ENCODE peak calls at places on chromosome 15, in seven cellular contexts. One of them, this sample, is unnamed.

GRCh38 chr15:45715528-45715927 is 80.7 kb downstream of the SQOR start:
- DNase-seq in GM23338: peak
- DNase-seq in heart right ventricle: no peak
- DNase-seq in AG09309: no peak
- DNase-seq in effector memory CD4-positive, alpha-beta T cell: no peak
- DNase-seq in fibroblast of lung: no peak
- DNase-seq in choroid plexus epithelial cell: peak
- DNase-seq in this sample: peak

GRCh38 chr15:96330450-96331140 is at the start of gene NR2F2:
- DNase-seq in GM23338: peak
- DNase-seq in heart right ventricle: peak
- DNase-seq in AG09309: peak
- DNase-seq in effector memory CD4-positive, alpha-beta T cell: no peak
- DNase-seq in fibroblast of lung: peak
- DNase-seq in choroid plexus epithelial cell: peak
- DNase-seq in this sample: peak

GRCh38 chr15:92921215-92922131 is 21.3 kb downstream of the CHD2 start:
- DNase-seq in GM23338: no peak
- DNase-seq in heart right ventricle: no peak
- DNase-seq in AG09309: no peak
- DNase-seq in effector memory CD4-positive, alpha-beta T cell: no peak
- DNase-seq in fibroblast of lung: peak
- DNase-seq in choroid plexus epithelial cell: peak
- DNase-seq in this sample: no peak

GRCh38 chr15:44710236-44711088 is 661 bp downstream of the PATL2 start:
- DNase-seq in GM23338: peak
- DNase-seq in heart right ventricle: peak
- DNase-seq in AG09309: no peak
- DNase-seq in effector memory CD4-positive, alpha-beta T cell: no peak
- DNase-seq in fibroblast of lung: peak
- DNase-seq in choroid plexus epithelial cell: peak
- DNase-seq in this sample: peak

GRCh38 chr15:38690737-38691332 is 126.2 kb upstream of the RASGRP1 start:
- DNase-seq in GM23338: peak
- DNase-seq in heart right ventricle: peak
- DNase-seq in AG09309: no peak
- DNase-seq in effector memory CD4-positive, alpha-beta T cell: peak
- DNase-seq in fibroblast of lung: peak
- DNase-seq in choroid plexus epithelial cell: peak
- DNase-seq in this sample: peak

GRCh38 chr15:76753131-76753530 is 152.0 kb downstream of the SCAPER start:
- DNase-seq in GM23338: no peak
- DNase-seq in heart right ventricle: no peak
- DNase-seq in AG09309: no peak
- DNase-seq in effector memory CD4-positive, alpha-beta T cell: no peak
- DNase-seq in fibroblast of lung: no peak
- DNase-seq in choroid plexus epithelial cell: no peak
- DNase-seq in this sample: no peak

GRCh38 chr15:43517354-43518072 is at the start of gene MAP1A:
- DNase-seq in GM23338: peak
- DNase-seq in heart right ventricle: peak
- DNase-seq in AG09309: no peak
- DNase-seq in effector memory CD4-positive, alpha-beta T cell: no peak
- DNase-seq in fibroblast of lung: peak
- DNase-seq in choroid plexus epithelial cell: peak
- DNase-seq in this sample: peak

GRCh38 chr15:68441045-68441743 is 9.2 kb upstream of the ITGA11 start:
- DNase-seq in GM23338: no peak
- DNase-seq in heart right ventricle: no peak
- DNase-seq in AG09309: peak
- DNase-seq in effector memory CD4-positive, alpha-beta T cell: no peak
- DNase-seq in fibroblast of lung: peak
- DNase-seq in choroid plexus epithelial cell: no peak
- DNase-seq in this sample: no peak

GRCh38 chr15:63528138-63528659 is 23.8 kb downstream of the USP3 start:
- DNase-seq in GM23338: no peak
- DNase-seq in heart right ventricle: no peak
- DNase-seq in AG09309: no peak
- DNase-seq in effector memory CD4-positive, alpha-beta T cell: no peak
- DNase-seq in fibroblast of lung: peak
- DNase-seq in choroid plexus epithelial cell: no peak
- DNase-seq in this sample: no peak

GRCh38 chr15:31503256-31503655 is 176.6 kb downstream of the KLF13 start:
- DNase-seq in GM23338: no peak
- DNase-seq in heart right ventricle: no peak
- DNase-seq in AG09309: no peak
- DNase-seq in effector memory CD4-positive, alpha-beta T cell: no peak
- DNase-seq in fibroblast of lung: no peak
- DNase-seq in choroid plexus epithelial cell: no peak
- DNase-seq in this sample: no peak

GRCh38 chr15:38864827-38865604 is 300.4 kb upstream of the RASGRP1 start:
- DNase-seq in GM23338: no peak
- DNase-seq in heart right ventricle: no peak
- DNase-seq in AG09309: peak
- DNase-seq in effector memory CD4-positive, alpha-beta T cell: no peak
- DNase-seq in fibroblast of lung: peak
- DNase-seq in choroid plexus epithelial cell: peak
- DNase-seq in this sample: peak

GRCh38 chr15:71294636-71295241 is 179.5 kb downstream of the THSD4 start:
- DNase-seq in GM23338: no peak
- DNase-seq in heart right ventricle: no peak
- DNase-seq in AG09309: peak
- DNase-seq in effector memory CD4-positive, alpha-beta T cell: no peak
- DNase-seq in fibroblast of lung: peak
- DNase-seq in choroid plexus epithelial cell: peak
- DNase-seq in this sample: peak

GRCh38 chr15:48112242-48112641 is 8.5 kb upstream of the SLC24A5 start:
- DNase-seq in GM23338: peak
- DNase-seq in heart right ventricle: no peak
- DNase-seq in AG09309: no peak
- DNase-seq in effector memory CD4-positive, alpha-beta T cell: no peak
- DNase-seq in fibroblast of lung: peak
- DNase-seq in choroid plexus epithelial cell: peak
- DNase-seq in this sample: peak

GRCh38 chr15:29270169-29270955 is 740 bp upstream of the NSMCE3 start:
- DNase-seq in GM23338: no peak
- DNase-seq in heart right ventricle: no peak
- DNase-seq in AG09309: no peak
- DNase-seq in effector memory CD4-positive, alpha-beta T cell: no peak
- DNase-seq in fibroblast of lung: peak
- DNase-seq in choroid plexus epithelial cell: peak
- DNase-seq in this sample: peak

GRCh38 chr15:62362608-62363007 is 197.5 kb upstream of the C2CD4B start:
- DNase-seq in GM23338: no peak
- DNase-seq in heart right ventricle: no peak
- DNase-seq in AG09309: peak
- DNase-seq in effector memory CD4-positive, alpha-beta T cell: no peak
- DNase-seq in fibroblast of lung: peak
- DNase-seq in choroid plexus epithelial cell: peak
- DNase-seq in this sample: peak

GRCh38 chr15:69081310-69082004 is 67.0 kb downstream of the NOX5 start:
- DNase-seq in GM23338: peak
- DNase-seq in heart right ventricle: peak
- DNase-seq in AG09309: no peak
- DNase-seq in effector memory CD4-positive, alpha-beta T cell: no peak
- DNase-seq in fibroblast of lung: peak
- DNase-seq in choroid plexus epithelial cell: peak
- DNase-seq in this sample: peak

GRCh38 chr15:84570164-84570692 is 30.6 kb upstream of the ZSCAN2 start:
- DNase-seq in GM23338: peak
- DNase-seq in heart right ventricle: peak
- DNase-seq in AG09309: no peak
- DNase-seq in effector memory CD4-positive, alpha-beta T cell: peak
- DNase-seq in fibroblast of lung: peak
- DNase-seq in choroid plexus epithelial cell: peak
- DNase-seq in this sample: peak

GRCh38 chr15:57284535-57284934 is 91.8 kb upstream of the CGNL1 start:
- DNase-seq in GM23338: no peak
- DNase-seq in heart right ventricle: no peak
- DNase-seq in AG09309: no peak
- DNase-seq in effector memory CD4-positive, alpha-beta T cell: no peak
- DNase-seq in fibroblast of lung: no peak
- DNase-seq in choroid plexus epithelial cell: no peak
- DNase-seq in this sample: no peak

GRCh38 chr15:35448294-35448693 is 97.7 kb downstream of the DPH6 start:
- DNase-seq in GM23338: no peak
- DNase-seq in heart right ventricle: no peak
- DNase-seq in AG09309: no peak
- DNase-seq in effector memory CD4-positive, alpha-beta T cell: no peak
- DNase-seq in fibroblast of lung: no peak
- DNase-seq in choroid plexus epithelial cell: peak
- DNase-seq in this sample: peak

GRCh38 chr15:80992436-80992835 is 2.8 kb upstream of the MESD start:
- DNase-seq in GM23338: no peak
- DNase-seq in heart right ventricle: no peak
- DNase-seq in AG09309: no peak
- DNase-seq in effector memory CD4-positive, alpha-beta T cell: no peak
- DNase-seq in fibroblast of lung: no peak
- DNase-seq in choroid plexus epithelial cell: no peak
- DNase-seq in this sample: no peak

GRCh38 chr15:80990955-80991354 is 1.3 kb upstream of the MESD start:
- DNase-seq in GM23338: no peak
- DNase-seq in heart right ventricle: no peak
- DNase-seq in AG09309: no peak
- DNase-seq in effector memory CD4-positive, alpha-beta T cell: no peak
- DNase-seq in fibroblast of lung: no peak
- DNase-seq in choroid plexus epithelial cell: no peak
- DNase-seq in this sample: no peak

GRCh38 chr15:80989110-80989517 is 505 bp downstream of the MESD start:
- DNase-seq in GM23338: no peak
- DNase-seq in heart right ventricle: no peak
- DNase-seq in AG09309: no peak
- DNase-seq in effector memory CD4-positive, alpha-beta T cell: no peak
- DNase-seq in fibroblast of lung: no peak
- DNase-seq in choroid plexus epithelial cell: no peak
- DNase-seq in this sample: no peak

GRCh38 chr15:80989518-80990478 is at the start of gene MESD:
- DNase-seq in GM23338: peak
- DNase-seq in heart right ventricle: peak
- DNase-seq in AG09309: peak
- DNase-seq in effector memory CD4-positive, alpha-beta T cell: peak
- DNase-seq in fibroblast of lung: peak
- DNase-seq in choroid plexus epithelial cell: peak
- DNase-seq in this sample: peak

GRCh38 chr15:80991446-80991845 is 1.8 kb upstream of the MESD start:
- DNase-seq in GM23338: no peak
- DNase-seq in heart right ventricle: peak
- DNase-seq in AG09309: no peak
- DNase-seq in effector memory CD4-positive, alpha-beta T cell: no peak
- DNase-seq in fibroblast of lung: peak
- DNase-seq in choroid plexus epithelial cell: peak
- DNase-seq in this sample: peak
- H3K4me3 ChIP-seq in GM23338: no peak
- H3K4me3 ChIP-seq in heart right ventricle: no peak
- H3K4me3 ChIP-seq in AG09309: no peak
- H3K4me3 ChIP-seq in effector memory CD4-positive, alpha-beta T cell: no peak
- H3K4me3 ChIP-seq in fibroblast of lung: no peak
- H3K4me3 ChIP-seq in choroid plexus epithelial cell: no peak
- H3K4me3 ChIP-seq in this sample: no peak

DNA sequence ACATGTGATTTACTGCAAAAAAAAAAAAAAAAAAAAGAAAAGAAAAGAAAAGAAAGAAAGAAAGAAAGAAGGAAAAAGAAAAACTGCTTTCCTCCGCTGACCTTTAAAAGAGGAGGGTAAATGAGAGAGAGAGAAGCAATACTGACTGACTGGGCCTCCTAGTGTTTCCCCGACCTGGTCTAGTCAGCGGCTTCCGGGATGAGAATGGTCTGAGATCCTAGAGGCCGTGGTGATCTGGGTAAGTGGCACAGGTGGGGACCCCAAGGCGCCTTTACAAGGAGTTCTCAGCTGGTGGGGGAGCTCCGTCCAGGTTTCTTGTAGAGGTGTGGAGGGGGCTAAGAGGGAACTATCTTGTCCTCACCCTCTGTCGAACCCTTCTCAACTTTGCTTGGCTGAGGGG is 223.1 kb downstream of the MEIS2 start:
- DNase-seq in GM23338: peak
- DNase-seq in heart right ventricle: no peak
- DNase-seq in AG09309: no peak
- DNase-seq in effector memory CD4-positive, alpha-beta T cell: no peak
- DNase-seq in fibroblast of lung: no peak
- DNase-seq in choroid plexus epithelial cell: no peak
- DNase-seq in this sample: no peak
- H3K4me3 ChIP-seq in GM23338: peak
- H3K4me3 ChIP-seq in heart right ventricle: no peak
- H3K4me3 ChIP-seq in AG09309: no peak
- H3K4me3 ChIP-seq in effector memory CD4-positive, alpha-beta T cell: no peak
- H3K4me3 ChIP-seq in fibroblast of lung: no peak
- H3K4me3 ChIP-seq in choroid plexus epithelial cell: no peak
- H3K4me3 ChIP-seq in this sample: no peak

DNA sequence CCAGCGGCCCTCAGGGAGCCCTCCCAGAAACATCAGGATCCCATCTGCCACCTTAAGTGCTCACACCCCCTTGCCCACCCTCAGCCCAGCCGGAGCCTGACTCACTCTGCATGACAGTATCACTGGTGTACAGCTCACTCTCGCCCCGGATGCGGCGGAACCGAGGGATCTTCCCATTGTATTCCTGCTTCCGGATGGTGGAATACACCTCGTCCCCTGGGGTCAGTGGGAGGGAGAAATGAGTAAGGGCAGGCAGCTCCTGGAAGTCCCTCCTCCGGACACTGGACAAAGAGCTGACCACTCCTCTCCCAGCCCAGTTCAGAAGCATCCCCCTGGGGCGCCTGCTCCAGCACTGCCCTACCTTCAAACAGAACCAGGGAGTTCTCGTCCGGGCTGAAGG is 16.5 kb downstream of the SEMA7A start:
- DNase-seq in GM23338: no peak
- DNase-seq in heart right ventricle: peak
- DNase-seq in AG09309: no peak
- DNase-seq in effector memory CD4-positive, alpha-beta T cell: no peak
- DNase-seq in fibroblast of lung: peak
- DNase-seq in choroid plexus epithelial cell: no peak
- DNase-seq in this sample: peak
- H3K4me3 ChIP-seq in GM23338: no peak
- H3K4me3 ChIP-seq in heart right ventricle: no peak
- H3K4me3 ChIP-seq in AG09309: no peak
- H3K4me3 ChIP-seq in effector memory CD4-positive, alpha-beta T cell: no peak
- H3K4me3 ChIP-seq in fibroblast of lung: no peak
- H3K4me3 ChIP-seq in choroid plexus epithelial cell: no peak
- H3K4me3 ChIP-seq in this sample: no peak

GRCh38 chr15:101637549-101638318 is 14.4 kb downstream of the TM2D3 start:
- DNase-seq in GM23338: no peak
- DNase-seq in heart right ventricle: no peak
- DNase-seq in AG09309: no peak
- DNase-seq in effector memory CD4-positive, alpha-beta T cell: no peak
- DNase-seq in fibroblast of lung: peak
- DNase-seq in choroid plexus epithelial cell: peak
- DNase-seq in this sample: peak

GRCh38 chr15:101635944-101636727 is 16.0 kb downstream of the TM2D3 start:
- DNase-seq in GM23338: no peak
- DNase-seq in heart right ventricle: no peak
- DNase-seq in AG09309: no peak
- DNase-seq in effector memory CD4-positive, alpha-beta T cell: no peak
- DNase-seq in fibroblast of lung: no peak
- DNase-seq in choroid plexus epithelial cell: peak
- DNase-seq in this sample: no peak

GRCh38 chr15:101633356-101633755 is 18.8 kb downstream of the TM2D3 start:
- DNase-seq in GM23338: no peak
- DNase-seq in heart right ventricle: no peak
- DNase-seq in AG09309: no peak
- DNase-seq in effector memory CD4-positive, alpha-beta T cell: no peak
- DNase-seq in fibroblast of lung: no peak
- DNase-seq in choroid plexus epithelial cell: no peak
- DNase-seq in this sample: no peak

GRCh38 chr15:101641134-101641764 is 10.9 kb downstream of the TM2D3 start:
- DNase-seq in GM23338: peak
- DNase-seq in heart right ventricle: peak
- DNase-seq in AG09309: no peak
- DNase-seq in effector memory CD4-positive, alpha-beta T cell: peak
- DNase-seq in fibroblast of lung: peak
- DNase-seq in choroid plexus epithelial cell: peak
- DNase-seq in this sample: peak

GRCh38 chr15:101637038-101637437 is 15.1 kb downstream of the TM2D3 start:
- DNase-seq in GM23338: no peak
- DNase-seq in heart right ventricle: no peak
- DNase-seq in AG09309: no peak
- DNase-seq in effector memory CD4-positive, alpha-beta T cell: no peak
- DNase-seq in fibroblast of lung: no peak
- DNase-seq in choroid plexus epithelial cell: no peak
- DNase-seq in this sample: no peak
- H3K4me3 ChIP-seq in GM23338: no peak
- H3K4me3 ChIP-seq in heart right ventricle: no peak
- H3K4me3 ChIP-seq in AG09309: no peak
- H3K4me3 ChIP-seq in effector memory CD4-positive, alpha-beta T cell: no peak
- H3K4me3 ChIP-seq in fibroblast of lung: no peak
- H3K4me3 ChIP-seq in choroid plexus epithelial cell: no peak
- H3K4me3 ChIP-seq in this sample: no peak

This sample was measured in fibroblast of pulmonary artery.